ENCODE peak calls at places on chromosomes 16 and 17, in five cellular contexts. S is fibroblast of pulmonary artery, G is fibroblast of mammary gland, M is AG10803, C is PC-3. K is an unnamed sample.

GRCh38 chr17:50198026-50198669 is 3.3 kb downstream of the COL1A1 start:
- DNase-seq in C (peak; percentile 91), S (peak; percentile 79), G (peak; percentile 73), M (peak; percentile 60), K (peak; percentile 90)

GRCh38 chr16:50354629-50355456 is 13.9 kb downstream of the BRD7 start:
- DNase-seq in G (peak; percentile 35), M (no peak), C (peak; percentile 16), S (peak; percentile 44), K (peak; percentile 33)

GRCh38 chr17:66542967-66543525 is 240.6 kb downstream of the PRKCA start:
- DNase-seq in C (peak; percentile 85), M (peak; percentile 82), S (peak; percentile 73), G (peak; percentile 63), K (peak; percentile 88)

GRCh38 chr17:2693561-2694380 is 17.8 kb downstream of the CLUH start:
- DNase-seq in S (no peak), C (no peak), M (no peak), G (no peak), K (no peak)

GRCh38 chr17:17787568-17787967 is 49.2 kb downstream of the SREBF1 start:
- DNase-seq in M (no peak), S (no peak), C (no peak), G (no peak), K (no peak)

GRCh38 chr16:22386976-22387375 is 12.6 kb upstream of the CDR2 start:
- DNase-seq in S (peak; percentile 92), G (peak; percentile 92), M (peak; percentile 94), C (peak; percentile 88), K (peak; percentile 93)

GRCh38 chr16:27980919-27981670 is 82.4 kb downstream of the GSG1L start:
- DNase-seq in M (no peak), S (no peak), G (no peak), C (no peak), K (no peak)

GRCh38 chr17:39138416-39139136 is 12.9 kb downstream of the PLXDC1 start:
- DNase-seq in M (no peak), C (no peak), S (no peak), G (no peak), K (no peak)

DNA sequence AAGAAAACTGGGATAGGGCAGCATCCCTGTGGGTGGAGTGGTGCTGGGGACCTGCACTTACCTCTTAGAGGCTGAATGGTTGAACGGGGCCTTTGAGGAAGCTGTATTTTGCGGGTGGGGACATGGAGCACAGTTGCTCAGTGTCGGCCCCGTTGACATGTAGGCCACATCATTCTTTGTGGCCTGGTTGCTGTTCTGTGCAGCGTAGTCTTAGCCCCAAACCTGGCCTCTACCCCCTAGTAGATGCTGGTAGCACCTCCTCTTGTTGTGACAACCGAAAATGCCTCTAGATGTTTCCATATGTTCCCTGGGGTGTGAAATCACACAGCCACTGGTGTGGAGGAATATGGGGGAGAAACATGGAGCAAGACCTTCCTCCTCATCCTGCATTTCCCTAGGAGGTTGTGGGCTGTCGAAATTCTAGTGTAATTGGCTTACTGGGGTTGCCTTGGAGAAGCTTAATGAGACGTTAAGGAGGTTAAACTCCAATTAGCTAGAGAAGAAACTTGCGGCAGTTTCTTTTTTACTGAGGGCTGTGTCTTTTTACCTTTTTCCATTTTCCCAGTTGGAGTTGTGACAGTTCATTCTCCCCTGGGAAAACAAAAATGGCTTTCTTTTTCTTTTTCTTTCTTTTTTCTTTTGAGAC is 9.4 kb downstream of the ABCC1 start:
- DNase-seq in C (no peak), M (no peak), S (no peak), G (no peak), K (no peak)
- TF ChIP-seq CTCF in C (no peak), M (no peak), S (no peak), G (no peak), K (no peak)

GRCh38 chr16:20676867-20677266 is 20.6 kb downstream of the ACSM1 start:
- DNase-seq in S (no peak), M (no peak), C (no peak), G (no peak), K (no peak)

GRCh38 chr16:20673882-20674683 is 23.4 kb downstream of the ACSM1 start:
- DNase-seq in M (no peak), S (peak; percentile 22), G (no peak), C (no peak), K (no peak)

GRCh38 chr16:20675488-20676267 is 21.8 kb downstream of the ACSM1 start:
- DNase-seq in S (peak; percentile 44), C (peak; percentile 54), M (peak; percentile 5), G (peak; percentile 0), K (peak; percentile 12)

GRCh38 chr16:20676268-20676828 is 21.1 kb downstream of the ACSM1 start:
- DNase-seq in C (no peak), M (no peak), G (no peak), S (peak; percentile 18), K (no peak)

GRCh38 chr16:20674684-20675487 is 22.6 kb downstream of the ACSM1 start:
- DNase-seq in C (no peak), S (peak; percentile 20), G (no peak), M (no peak), K (no peak)
- H3K4me3 ChIP-seq in C (peak overlapping the region; percentile 62), S (peak overlapping the region; percentile 49), G (no peak overlapping the region), M (peak overlapping the region; percentile 18), K (no peak overlapping the region)

GRCh38 chr17:4560837-4561241 is 462 bp upstream of the GGT6 start:
- DNase-seq in S (peak; percentile 72), M (peak; percentile 20), G (peak; percentile 42), C (no peak), K (peak; percentile 40)
- TF ChIP-seq CTCF in S (peak; percentile 41), M (no peak), G (peak; percentile 22), C (peak; percentile 21), K (peak; percentile 39)

GRCh38 chr16:82034981-82035612 is at the start of gene HSD17B2:
- DNase-seq in C (peak; percentile 80), G (no peak), M (peak; percentile 14), S (no peak), K (peak; percentile 27)
- H3K4me3 ChIP-seq in C (no peak within 1 kb of the TSS), G (no peak within 1 kb of the TSS), M (no peak within 1 kb of the TSS), S (no peak within 1 kb of the TSS), K (no peak within 1 kb of the TSS)

GRCh38 chr17:21017861-21018260 is 24.9 kb downstream of the USP22 start:
- DNase-seq in C (no peak), S (no peak), M (no peak), G (no peak), K (no peak)

GRCh38 chr17:21021208-21021803 is 21.5 kb downstream of the USP22 start:
- DNase-seq in G (no peak), M (no peak), S (no peak), C (no peak), K (no peak)

GRCh38 chr17:21020622-21021021 is 22.2 kb downstream of the USP22 start:
- DNase-seq in C (no peak), M (no peak), G (no peak), S (no peak), K (no peak)

GRCh38 chr17:21018894-21019293 is 23.9 kb downstream of the USP22 start:
- DNase-seq in G (no peak), M (no peak), S (no peak), C (no peak), K (no peak)

GRCh38 chr17:21019976-21020575 is 22.7 kb downstream of the USP22 start:
- DNase-seq in M (peak; percentile 41), G (peak; percentile 49), S (peak; percentile 53), C (peak; percentile 13), K (peak; percentile 59)
- TF ChIP-seq CTCF in M (peak; percentile 43), G (peak; percentile 32), S (peak; percentile 45), C (peak; percentile 53), K (peak; percentile 58)

DNA sequence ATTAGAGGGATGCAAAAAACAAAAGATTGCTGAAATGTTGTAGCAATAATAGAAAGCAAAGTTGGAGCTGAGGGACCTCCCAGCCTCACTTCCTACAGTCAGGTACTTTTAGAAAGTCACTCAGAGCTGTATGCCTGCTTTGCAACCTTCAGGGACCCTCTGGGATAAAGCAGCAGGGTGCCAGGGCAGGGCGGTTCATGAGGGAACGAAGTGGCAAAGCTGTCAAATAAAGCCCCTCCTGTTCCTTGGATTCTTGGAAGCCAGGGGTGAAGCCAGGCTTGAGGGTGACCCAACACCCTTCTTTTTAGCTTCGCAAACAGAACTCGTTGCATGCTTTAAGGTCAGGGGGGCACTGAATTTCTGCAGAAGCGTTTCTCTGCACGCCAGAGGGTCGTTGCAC is 767 bp downstream of the ATP2C2 start:
- DNase-seq in G (no peak), S (no peak), M (no peak), C (no peak), K (no peak)
- H3K4me3 ChIP-seq in G (no peak overlapping the region), S (no peak overlapping the region), M (no peak overlapping the region), C (peak overlapping the region; percentile 94), K (no peak overlapping the region)

GRCh38 chr16:71626018-71626857 is at the start of gene MARVELD3:
- DNase-seq in M (no peak), C (peak; percentile 81), G (no peak), S (no peak), K (no peak)
- TF ChIP-seq CTCF in M (no peak), C (no peak), G (no peak), S (no peak), K (no peak)

GRCh38 chr17:74454197-74455024 is 12.0 kb upstream of the CD300A start:
- DNase-seq in S (peak; percentile 79), C (no peak), G (peak; percentile 57), M (peak; percentile 66), K (no peak)
- H3K4me3 ChIP-seq in S (peak overlapping the region; percentile 29), C (peak overlapping the region; percentile 74), G (peak overlapping the region; percentile 38), M (peak overlapping the region; percentile 54), K (peak overlapping the region; percentile 44)

DNA sequence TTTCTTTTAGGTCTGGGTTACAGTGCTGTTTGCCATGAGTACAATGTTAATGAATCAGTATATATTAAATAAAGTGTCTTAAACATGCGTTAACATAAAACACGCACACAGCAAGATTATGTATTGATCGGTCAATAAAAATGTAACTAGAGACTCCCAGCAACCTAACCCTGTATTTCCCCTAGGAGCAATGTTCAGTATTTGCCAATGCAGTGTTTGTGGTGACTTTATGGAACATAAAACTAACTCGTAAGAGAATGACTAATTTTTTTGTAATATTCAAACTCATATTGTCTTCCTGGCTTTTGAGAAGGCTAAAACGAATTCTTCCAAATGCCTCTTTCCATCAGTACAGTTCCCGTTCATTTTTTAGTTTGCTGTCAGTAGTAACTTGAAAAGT is 22.5 kb downstream of the PRKAR1A start:
- DNase-seq in G (peak; percentile 47), C (peak; percentile 83), M (no peak), S (no peak), K (no peak)
- TF ChIP-seq CTCF in G (no peak), C (no peak), M (no peak), S (no peak), K (no peak)

K was measured in choroid plexus epithelial cell.